ENCODE peak calls at places on chromosomes 11 and 22, in ten cellular contexts. N is skeletal muscle cell; U is sciatic nerve; X is MV-4-11; Q is stimulated activated CD4-positive, alpha-beta T cell treated with anti-CD3 and anti-CD28 coated beads, Interleukin-12 subunit alpha, Interleukin-12 subunit beta, amount 100 ng/mL, for 24 hours; C is activated naive CD4-positive, alpha-beta T cell treated with anti-CD3 and anti-CD28 coated beads, Interleukin-2, amount 10 ng/mL, durations not matched to agents 7 days and 5 days; K is neural crest cell; Z is iPS-NIHi11; L is IMR-90; S is GM20000. G is an unnamed sample.

GRCh38 chr11:65565624-65566453 is 4.4 kb upstream of the ZNRD2 start:
- DNase-seq in N (no peak), Z (no peak), U (no peak), X (peak; percentile 18), Q (no peak), L (peak; percentile 35), K (no peak), S (no peak), C (peak; percentile 61), G (no peak)

GRCh38 chr11:29063630-29064361 is 953.0 kb downstream of the KCNA4 start:
- DNase-seq in N (no peak), L (peak; percentile 82), Z (no peak), Q (no peak), U (no peak), K (no peak), C (no peak), X (no peak), S (no peak), G (no peak)

GRCh38 chr11:71214553-71215371 is 37.6 kb downstream of the SHANK2 start:
- DNase-seq in C (no peak), Q (no peak), U (peak; percentile 25), N (no peak), L (no peak), X (no peak), Z (no peak), K (no peak), S (no peak), G (no peak)

GRCh38 chr11:119178166-119178680 is 7.1 kb upstream of the NHERF4 start:
- DNase-seq in N (no peak), L (no peak), Z (no peak), S (no peak), C (no peak), Q (no peak), X (no peak), K (no peak), U (no peak), G (no peak)

GRCh38 chr11:117498791-117499190 is 171.1 kb downstream of the CEP164 start:
- DNase-seq in K (no peak), L (no peak), X (no peak), C (no peak), Z (no peak), U (no peak), Q (no peak), N (no peak), S (no peak), G (no peak)

GRCh38 chr11:19697721-19698121 is 14.9 kb upstream of the NAV2 start:
- DNase-seq in N (no peak), U (no peak), Q (no peak), X (no peak), Z (peak; percentile 39), C (no peak), S (no peak), L (no peak), K (no peak), G (no peak)

GRCh38 chr11:77187105-77187750 is 59.2 kb downstream of the MYO7A start:
- DNase-seq in C (no peak), L (no peak), Z (no peak), U (no peak), K (no peak), S (no peak), Q (no peak), N (no peak), X (peak; percentile 46), G (no peak)

GRCh38 chr22:39907035-39907434 is 6.2 kb downstream of the GRAP2 start:
- DNase-seq in Z (no peak), L (no peak), Q (no peak), U (no peak), S (no peak), K (no peak), X (no peak), N (no peak), C (peak; percentile 50), G (no peak)

GRCh38 chr11:74278721-74279148 is 32.7 kb downstream of the P4HA3 start:
- DNase-seq in Z (no peak), U (no peak), K (no peak), N (peak; percentile 100), S (no peak), C (no peak), Q (no peak), L (peak; percentile 100), X (no peak), G (peak; percentile 22)